ENCODE peak calls at places on chromosomes 16 and 17, in six cellular contexts. H is HAP-1, F is neural progenitor cell, N is thoracic aorta, R is IMR-90, S is mucosa of descending colon. Z is an unnamed sample. For H3K4me1, the result is how much of the 10 kb centered on the place peaks cover.

GRCh38 chr17:17729620-17730249 is 48.5 kb downstream of the RAI1 start:
- DNase-seq in R (no peak), H (peak), S (no peak), N (no peak), F (peak), Z (no peak)

GRCh38 chr17:50331085-50331791 is 14.7 kb upstream of the XYLT2 start:
- DNase-seq in S (no peak), N (no peak), R (peak), F (no peak), H (no peak), Z (no peak)

GRCh38 chr17:35731239-35731931 is at the start of gene RASL10B:
- DNase-seq in F (peak), R (peak), S (no peak), N (no peak), H (peak), Z (no peak)

GRCh38 chr16:84933774-84934571 is 77.4 kb downstream of the ZDHHC7 start:
- DNase-seq in F (no peak), R (peak), S (no peak), H (no peak), N (no peak), Z (no peak)

GRCh38 chr17:48952904-48953303 is 8.3 kb upstream of the SNF8 start:
- DNase-seq in F (no peak), N (no peak), S (no peak), H (no peak), R (no peak), Z (no peak)

GRCh38 chr16:23403547-23403946 is 49.4 kb downstream of the COG7 start:
- DNase-seq in R (no peak), F (no peak), H (no peak), S (no peak), N (no peak), Z (no peak)

GRCh38 chr16:53372942-53373871 is 61.1 kb upstream of the RBL2 start:
- DNase-seq in F (no peak), S (peak), H (no peak), R (no peak), N (no peak), Z (peak)

GRCh38 chr16:78762222-78762621 is 662.8 kb downstream of the WWOX start:
- DNase-seq in R (no peak), H (no peak), S (no peak), F (peak), N (no peak), Z (no peak)

GRCh38 chr17:29838961-29839360 is 91.1 kb downstream of the SSH2 start:
- DNase-seq in R (peak), N (no peak), F (peak), H (no peak), S (no peak), Z (no peak)

GRCh38 chr16:67294171-67294757 is 14.9 kb downstream of the PLEKHG4 start:
- DNase-seq in F (no peak), R (no peak), H (no peak), S (no peak), N (no peak), Z (no peak)

GRCh38 chr17:79713391-79713790 is 17.4 kb upstream of the ENPP7 start:
- DNase-seq in F (no peak), H (no peak), R (no peak), S (no peak), N (no peak), Z (no peak)

GRCh38 chr17:28404461-28404811 is 1.6 kb downstream of the SLC46A1 start:
- DNase-seq in H (no peak), N (no peak), F (no peak), R (no peak), S (no peak), Z (no peak)

GRCh38 chr17:50034504-50035364 is 21.2 kb upstream of the ITGA3 start:
- DNase-seq in N (no peak), F (no peak), H (no peak), R (no peak), S (peak), Z (peak)

GRCh38 chr17:64707077-64707591 is 45.0 kb upstream of the SMURF2 start:
- DNase-seq in S (peak), R (peak), H (no peak), F (no peak), N (peak), Z (peak)

GRCh38 chr16:21166561-21166961 is 8.1 kb downstream of the LDAF1 start:
- DNase-seq in N (no peak), S (no peak), H (peak), F (peak), R (peak), Z (no peak)

GRCh38 chr17:1201132-1201702 is 21.4 kb upstream of the ABR start:
- DNase-seq in H (no peak), S (peak), F (no peak), R (no peak), N (no peak), Z (no peak)

GRCh38 chr16:17194190-17194780 is 276.5 kb downstream of the XYLT1 start:
- DNase-seq in R (peak), S (peak), H (peak), F (peak), N (no peak), Z (peak)

GRCh38 chr17:63240106-63240505 is 206.0 kb downstream of the CYB561 start:
- DNase-seq in R (no peak), F (no peak), N (no peak), H (no peak), S (no peak), Z (no peak)

GRCh38 chr17:68036304-68037147 is 991 bp downstream of the KPNA2 start:
- DNase-seq in N (no peak), H (no peak), S (no peak), F (no peak), R (peak), Z (no peak)

GRCh38 chr16:25045696-25046381 is 30.7 kb upstream of the ARHGAP17 start:
- DNase-seq in H (no peak), N (no peak), S (no peak), R (peak), F (no peak), Z (no peak)

GRCh38 chr17:14307560-14308024 is 6.7 kb downstream of the HS3ST3B1 start:
- DNase-seq in H (no peak), N (no peak), R (peak), S (no peak), F (no peak), Z (no peak)

GRCh38 chr16:54375056-54375455 is 88.5 kb upstream of the IRX3 start:
- DNase-seq in R (no peak), S (no peak), H (no peak), N (no peak), F (peak), Z (no peak)

GRCh38 chr17:36602924-36603384 is 1.6 kb downstream of the MRM1 start:
- DNase-seq in N (no peak), H (peak), S (no peak), F (peak), R (peak), Z (peak)

GRCh38 chr17:8718001-8718563 is 26.6 kb downstream of the CCDC42 start:
- DNase-seq in R (no peak), F (no peak), N (no peak), H (no peak), S (no peak), Z (no peak)

GRCh38 chr17:44353656-44354331 is 8.7 kb downstream of the GRN start:
- DNase-seq in N (no peak), S (peak), H (no peak), R (no peak), F (peak), Z (no peak)

GRCh38 chr17:72843591-72843990 is 248.9 kb downstream of the SLC39A11 start:
- DNase-seq in R (no peak), F (no peak), H (no peak), S (no peak), N (no peak), Z (no peak)

GRCh38 chr17:61040666-61041065 is 359.0 kb upstream of the TBX2 start:
- DNase-seq in R (no peak), S (no peak), F (no peak), N (no peak), H (no peak), Z (no peak)

GRCh38 chr16:7888421-7888820 is 555.8 kb downstream of the RBFOX1 start:
- DNase-seq in R (no peak), H (no peak), N (no peak), S (no peak), F (peak), Z (no peak)

GRCh38 chr16:59259074-59259963 is 525.2 kb upstream of the GOT2 start:
- DNase-seq in R (no peak), F (no peak), H (no peak), N (no peak), S (no peak), Z (no peak)

GRCh38 chr17:82772026-82772425 is 20.2 kb downstream of the TBCD start:
- DNase-seq in F (no peak), S (peak), R (peak), H (no peak), N (no peak), Z (no peak)

GRCh38 chr17:49471089-49471683 is 23.9 kb upstream of the NGFR start:
- DNase-seq in N (no peak), F (peak), R (no peak), H (no peak), S (no peak), Z (no peak)

GRCh38 chr16:27405546-27406451 is 3.8 kb downstream of the IL21R start:
- DNase-seq in S (no peak), F (no peak), H (no peak), N (no peak), R (peak), Z (no peak)

GRCh38 chr17:45809484-45809883 is 25.4 kb downstream of the CRHR1 start:
- DNase-seq in F (no peak), R (no peak), S (no peak), N (no peak), H (no peak), Z (no peak)

GRCh38 chr17:82230627-82231311 is 1.9 kb downstream of the SLC16A3 start:
- DNase-seq in H (peak), N (no peak), S (peak), R (peak), F (peak), Z (peak)

GRCh38 chr17:31699281-31699680 is 159.8 kb downstream of the COPRS start:
- DNase-seq in N (no peak), S (no peak), R (peak), H (peak), F (no peak), Z (no peak)

GRCh38 chr17:68542698-68543463 is 30.7 kb downstream of the PRKAR1A start:
- DNase-seq in F (no peak), N (no peak), R (no peak), S (no peak), H (no peak), Z (peak)

GRCh38 chr16:50611332-50611934 is 63.2 kb downstream of the NKD1 start:
- DNase-seq in F (no peak), S (peak), R (peak), N (no peak), H (no peak), Z (no peak)

GRCh38 chr16:17312100-17312732 is 158.5 kb downstream of the XYLT1 start:
- DNase-seq in R (no peak), F (no peak), S (peak), H (no peak), N (no peak), Z (no peak)

GRCh38 chr16:54086791-54087190 is 199.8 kb downstream of the IRX3 start:
- DNase-seq in S (no peak), N (no peak), F (no peak), H (no peak), R (no peak), Z (no peak)

GRCh38 chr17:17781591-17782424 is 55.0 kb downstream of the SREBF1 start:
- DNase-seq in H (peak), R (peak), F (peak), S (no peak), N (no peak), Z (peak)

DNA sequence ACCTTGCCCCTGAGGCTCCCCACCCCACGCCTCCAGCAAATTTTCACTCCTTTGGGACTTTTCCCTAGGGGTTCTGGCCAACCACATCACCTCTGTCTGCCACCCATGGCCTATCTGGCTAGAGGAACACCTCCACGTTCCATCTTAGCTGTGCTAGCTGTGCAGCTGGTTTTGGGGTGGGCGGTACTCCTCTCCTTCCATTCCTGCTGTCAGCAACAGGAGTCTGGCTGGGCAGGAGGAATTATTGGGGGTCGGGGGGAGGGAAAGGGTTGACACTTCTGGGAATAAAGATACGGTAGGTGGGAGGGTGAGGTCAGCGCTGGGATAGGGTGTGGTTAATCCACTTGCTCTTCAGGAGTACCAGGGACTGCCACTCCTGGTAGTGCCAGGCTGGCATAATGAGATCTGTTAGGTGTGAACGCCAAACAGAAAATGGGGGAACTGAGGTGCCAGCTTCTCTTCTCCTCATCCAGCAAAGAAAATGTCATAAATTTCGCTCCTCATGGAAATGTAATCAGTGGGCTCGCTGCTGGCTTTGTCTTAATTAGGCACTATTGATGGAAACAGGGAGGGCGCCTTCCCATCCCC is 1.2 kb upstream of the DNAH2 start:
- DNase-seq in N (no peak), S (no peak), H (no peak), R (no peak), F (no peak), Z (no peak)
- H3K4me1 ChIP-seq in N (under half), S (under half), H (under half), R (under half), F (under half), Z (under half)

GRCh38 chr17:11487469-11487868 is 110.8 kb upstream of the DNAH9 start:
- DNase-seq in N (no peak), F (peak), R (no peak), H (no peak), S (no peak), Z (no peak)

GRCh38 chr17:11486726-11487310 is 111.5 kb upstream of the DNAH9 start:
- DNase-seq in S (no peak), R (no peak), F (peak), N (no peak), H (no peak), Z (no peak)

GRCh38 chr17:11490171-11490760 is 108.0 kb upstream of the DNAH9 start:
- DNase-seq in N (no peak), F (peak), H (no peak), R (no peak), S (no peak), Z (no peak)

GRCh38 chr17:11485802-11486421 is 112.4 kb upstream of the DNAH9 start:
- DNase-seq in F (peak), S (no peak), R (no peak), H (no peak), N (no peak), Z (no peak)

GRCh38 chr17:11488407-11488806 is 109.9 kb upstream of the DNAH9 start:
- DNase-seq in S (no peak), F (no peak), R (no peak), N (no peak), H (no peak), Z (no peak)
- H3K4me1 ChIP-seq in S (under half), F (half or more), R (under half), N (under half), H (under half), Z (under half)

GRCh38 chr16:56421976-56422669 is 3.2 kb downstream of the AMFR start:
- DNase-seq in H (no peak), N (no peak), R (no peak), S (no peak), F (no peak), Z (no peak)
- H3K4me1 ChIP-seq in H (under half), N (under half), R (under half), S (under half), F (under half), Z (under half)

GRCh38 chr16:77557385-77557784 is 122.6 kb upstream of the ADAMTS18 start:
- DNase-seq in F (no peak), R (no peak), S (no peak), H (no peak), N (no peak), Z (no peak)
- H3K4me1 ChIP-seq in F (under half), R (under half), S (under half), H (under half), N (under half), Z (under half)

GRCh38 chr16:83842755-83843507 is 35.2 kb downstream of the HSBP1 start:
- DNase-seq in F (peak), H (peak), R (no peak), S (no peak), N (no peak), Z (no peak)
- H3K4me1 ChIP-seq in F (under half), H (half or more), R (under half), S (under half), N (under half), Z (under half)

GRCh38 chr17:74123866-74124265 is 79.6 kb upstream of the RPL38 start:
- DNase-seq in H (no peak), N (no peak), F (no peak), S (no peak), R (no peak), Z (no peak)
- H3K4me1 ChIP-seq in H (under half), N (under half), F (under half), S (under half), R (under half), Z (under half)

GRCh38 chr17:21163101-21163500 is 36.3 kb downstream of the DHRS7B start:
- DNase-seq in S (no peak), N (no peak), F (no peak), H (no peak), R (no peak), Z (no peak)

GRCh38 chr17:21165922-21166598 is 39.3 kb downstream of the DHRS7B start:
- DNase-seq in F (no peak), S (no peak), N (no peak), H (no peak), R (no peak), Z (no peak)

GRCh38 chr17:21162394-21162775 is 35.6 kb downstream of the DHRS7B start:
- DNase-seq in R (no peak), N (no peak), H (no peak), F (no peak), S (no peak), Z (no peak)

GRCh38 chr17:21166599-21167265 is 40.0 kb downstream of the DHRS7B start:
- DNase-seq in F (no peak), S (no peak), N (no peak), H (no peak), R (peak), Z (no peak)

GRCh38 chr17:21164226-21165019 is 37.7 kb downstream of the DHRS7B start:
- DNase-seq in S (no peak), R (no peak), F (no peak), N (no peak), H (no peak), Z (no peak)
- H3K4me1 ChIP-seq in S (under half), R (under half), F (under half), N (half or more), H (under half), Z (under half)

GRCh38 chr17:34663714-34664113 is 84.3 kb downstream of the TMEM132E start:
- DNase-seq in R (no peak), N (no peak), H (no peak), F (no peak), S (no peak), Z (no peak)
- H3K4me1 ChIP-seq in R (under half), N (under half), H (under half), F (under half), S (under half), Z (under half)

Z was measured in lung.